ENCODE peak calls at places on chromosomes 12 and 14, in ten cellular contexts. One of them, this sample, is unnamed.

GRCh38 chr12:6226002-6226700 is 26.0 kb downstream of the CD9 start:
- DNase-seq in D341Med: no peak
- DNase-seq in naive thymus-derived CD8-positive, alpha-beta T cell: no peak
- DNase-seq in IMR-90: peak; percentile 66
- DNase-seq in progenitor cell of endocrine pancreas: no peak
- DNase-seq in mucosa of gallbladder: peak; percentile 72
- DNase-seq in MG63: peak; percentile 89
- DNase-seq in NCI-H460: no peak
- DNase-seq in pons: peak; percentile 79
- DNase-seq in stromal cell of bone marrow: peak; percentile 80
- DNase-seq in this sample: peak; percentile 77

GRCh38 chr14:55098561-55098898 is 30.5 kb upstream of the LGALS3 start:
- DNase-seq in D341Med: no peak
- DNase-seq in naive thymus-derived CD8-positive, alpha-beta T cell: no peak
- DNase-seq in IMR-90: no peak
- DNase-seq in progenitor cell of endocrine pancreas: no peak
- DNase-seq in mucosa of gallbladder: no peak
- DNase-seq in MG63: no peak
- DNase-seq in NCI-H460: no peak
- DNase-seq in pons: no peak
- DNase-seq in stromal cell of bone marrow: no peak
- DNase-seq in this sample: no peak

GRCh38 chr12:91460457-91460856 is 277.8 kb upstream of the DCN start:
- DNase-seq in D341Med: no peak
- DNase-seq in naive thymus-derived CD8-positive, alpha-beta T cell: no peak
- DNase-seq in IMR-90: no peak
- DNase-seq in progenitor cell of endocrine pancreas: no peak
- DNase-seq in mucosa of gallbladder: no peak
- DNase-seq in MG63: no peak
- DNase-seq in NCI-H460: no peak
- DNase-seq in pons: no peak
- DNase-seq in stromal cell of bone marrow: no peak
- DNase-seq in this sample: no peak

GRCh38 chr12:2963154-2963759 is 4.1 kb downstream of the TEAD4 start:
- DNase-seq in D341Med: no peak
- DNase-seq in naive thymus-derived CD8-positive, alpha-beta T cell: no peak
- DNase-seq in IMR-90: no peak
- DNase-seq in progenitor cell of endocrine pancreas: no peak
- DNase-seq in mucosa of gallbladder: no peak
- DNase-seq in MG63: no peak
- DNase-seq in NCI-H460: no peak
- DNase-seq in pons: no peak
- DNase-seq in stromal cell of bone marrow: no peak
- DNase-seq in this sample: no peak

GRCh38 chr12:108612788-108613282 is 15.0 kb upstream of the TMEM119 start:
- DNase-seq in D341Med: no peak
- DNase-seq in naive thymus-derived CD8-positive, alpha-beta T cell: no peak
- DNase-seq in IMR-90: no peak
- DNase-seq in progenitor cell of endocrine pancreas: no peak
- DNase-seq in mucosa of gallbladder: no peak
- DNase-seq in MG63: no peak
- DNase-seq in NCI-H460: no peak
- DNase-seq in pons: no peak
- DNase-seq in stromal cell of bone marrow: no peak
- DNase-seq in this sample: no peak

GRCh38 chr12:132597333-132598283 is 12.8 kb downstream of the LRCOL1 start:
- DNase-seq in D341Med: no peak
- DNase-seq in naive thymus-derived CD8-positive, alpha-beta T cell: peak; percentile 35
- DNase-seq in IMR-90: peak; percentile 23
- DNase-seq in progenitor cell of endocrine pancreas: no peak
- DNase-seq in mucosa of gallbladder: no peak
- DNase-seq in MG63: peak; percentile 43
- DNase-seq in NCI-H460: no peak
- DNase-seq in pons: no peak
- DNase-seq in stromal cell of bone marrow: no peak
- DNase-seq in this sample: peak; percentile 12

GRCh38 chr12:23947395-23947794 is 2.1 kb downstream of the SOX5 start:
- DNase-seq in D341Med: no peak
- DNase-seq in naive thymus-derived CD8-positive, alpha-beta T cell: no peak
- DNase-seq in IMR-90: no peak
- DNase-seq in progenitor cell of endocrine pancreas: no peak
- DNase-seq in mucosa of gallbladder: no peak
- DNase-seq in MG63: no peak
- DNase-seq in NCI-H460: no peak
- DNase-seq in pons: no peak
- DNase-seq in stromal cell of bone marrow: no peak
- DNase-seq in this sample: no peak

GRCh38 chr12:67766370-67766769 is 117.8 kb downstream of the DYRK2 start:
- DNase-seq in D341Med: no peak
- DNase-seq in naive thymus-derived CD8-positive, alpha-beta T cell: no peak
- DNase-seq in IMR-90: peak; percentile 90
- DNase-seq in progenitor cell of endocrine pancreas: no peak
- DNase-seq in mucosa of gallbladder: peak; percentile 36
- DNase-seq in MG63: peak; percentile 56
- DNase-seq in NCI-H460: no peak
- DNase-seq in pons: no peak
- DNase-seq in stromal cell of bone marrow: peak; percentile 53
- DNase-seq in this sample: peak; percentile 27

GRCh38 chr14:39107624-39108023 is 4.6 kb upstream of the SEC23A start:
- DNase-seq in D341Med: no peak
- DNase-seq in naive thymus-derived CD8-positive, alpha-beta T cell: no peak
- DNase-seq in IMR-90: peak; percentile 55
- DNase-seq in progenitor cell of endocrine pancreas: no peak
- DNase-seq in mucosa of gallbladder: no peak
- DNase-seq in MG63: no peak
- DNase-seq in NCI-H460: peak; percentile 32
- DNase-seq in pons: peak; percentile 31
- DNase-seq in stromal cell of bone marrow: no peak
- DNase-seq in this sample: peak; percentile 18

GRCh38 chr14:99314623-99315022 is 42.6 kb upstream of the BCL11B start:
- DNase-seq in D341Med: no peak
- DNase-seq in naive thymus-derived CD8-positive, alpha-beta T cell: no peak
- DNase-seq in IMR-90: no peak
- DNase-seq in progenitor cell of endocrine pancreas: no peak
- DNase-seq in mucosa of gallbladder: no peak
- DNase-seq in MG63: no peak
- DNase-seq in NCI-H460: no peak
- DNase-seq in pons: no peak
- DNase-seq in stromal cell of bone marrow: no peak
- DNase-seq in this sample: no peak

GRCh38 chr12:80441921-80442320 is 2.1 kb upstream of the PTPRQ start:
- DNase-seq in D341Med: no peak
- DNase-seq in naive thymus-derived CD8-positive, alpha-beta T cell: no peak
- DNase-seq in IMR-90: peak; percentile 52
- DNase-seq in progenitor cell of endocrine pancreas: no peak
- DNase-seq in mucosa of gallbladder: no peak
- DNase-seq in MG63: no peak
- DNase-seq in NCI-H460: no peak
- DNase-seq in pons: no peak
- DNase-seq in stromal cell of bone marrow: peak; percentile 38
- DNase-seq in this sample: no peak

GRCh38 chr14:56136571-56137498 is 18.6 kb downstream of the PELI2 start:
- DNase-seq in D341Med: no peak
- DNase-seq in naive thymus-derived CD8-positive, alpha-beta T cell: no peak
- DNase-seq in IMR-90: peak; percentile 40
- DNase-seq in progenitor cell of endocrine pancreas: no peak
- DNase-seq in mucosa of gallbladder: no peak
- DNase-seq in MG63: no peak
- DNase-seq in NCI-H460: no peak
- DNase-seq in pons: no peak
- DNase-seq in stromal cell of bone marrow: no peak
- DNase-seq in this sample: no peak

GRCh38 chr12:25767613-25768012 is 190.9 kb upstream of the RASSF8 start:
- DNase-seq in D341Med: no peak
- DNase-seq in naive thymus-derived CD8-positive, alpha-beta T cell: no peak
- DNase-seq in IMR-90: peak; percentile 77
- DNase-seq in progenitor cell of endocrine pancreas: no peak
- DNase-seq in mucosa of gallbladder: no peak
- DNase-seq in MG63: no peak
- DNase-seq in NCI-H460: no peak
- DNase-seq in pons: no peak
- DNase-seq in stromal cell of bone marrow: peak; percentile 32
- DNase-seq in this sample: peak; percentile 56

GRCh38 chr12:13505636-13506035 is 309.1 kb downstream of the EMP1 start:
- DNase-seq in D341Med: no peak
- DNase-seq in naive thymus-derived CD8-positive, alpha-beta T cell: no peak
- DNase-seq in IMR-90: no peak
- DNase-seq in progenitor cell of endocrine pancreas: no peak
- DNase-seq in mucosa of gallbladder: no peak
- DNase-seq in MG63: no peak
- DNase-seq in NCI-H460: no peak
- DNase-seq in pons: no peak
- DNase-seq in stromal cell of bone marrow: no peak
- DNase-seq in this sample: no peak

GRCh38 chr12:8699714-8700113 is 1.9 kb downstream of the RIMKLB start:
- DNase-seq in D341Med: no peak
- DNase-seq in naive thymus-derived CD8-positive, alpha-beta T cell: no peak
- DNase-seq in IMR-90: no peak
- DNase-seq in progenitor cell of endocrine pancreas: no peak
- DNase-seq in mucosa of gallbladder: no peak
- DNase-seq in MG63: no peak
- DNase-seq in NCI-H460: no peak
- DNase-seq in pons: no peak
- DNase-seq in stromal cell of bone marrow: no peak
- DNase-seq in this sample: no peak

GRCh38 chr12:69686731-69687130 is 12.4 kb downstream of the BEST3 start:
- DNase-seq in D341Med: no peak
- DNase-seq in naive thymus-derived CD8-positive, alpha-beta T cell: no peak
- DNase-seq in IMR-90: no peak
- DNase-seq in progenitor cell of endocrine pancreas: no peak
- DNase-seq in mucosa of gallbladder: no peak
- DNase-seq in MG63: no peak
- DNase-seq in NCI-H460: no peak
- DNase-seq in pons: no peak
- DNase-seq in stromal cell of bone marrow: no peak
- DNase-seq in this sample: no peak

GRCh38 chr12:123971770-123972447 is 722 bp downstream of the CCDC92 start:
- DNase-seq in D341Med: peak; percentile 71
- DNase-seq in naive thymus-derived CD8-positive, alpha-beta T cell: peak; percentile 41
- DNase-seq in IMR-90: peak; percentile 50
- DNase-seq in progenitor cell of endocrine pancreas: no peak
- DNase-seq in mucosa of gallbladder: peak; percentile 21
- DNase-seq in MG63: peak; percentile 31
- DNase-seq in NCI-H460: no peak
- DNase-seq in pons: peak; percentile 44
- DNase-seq in stromal cell of bone marrow: no peak
- DNase-seq in this sample: no peak

GRCh38 chr12:96698521-96698920 is 208.5 kb upstream of the NEDD1 start:
- DNase-seq in D341Med: no peak
- DNase-seq in naive thymus-derived CD8-positive, alpha-beta T cell: no peak
- DNase-seq in IMR-90: no peak
- DNase-seq in progenitor cell of endocrine pancreas: no peak
- DNase-seq in mucosa of gallbladder: no peak
- DNase-seq in MG63: peak; percentile 5
- DNase-seq in NCI-H460: no peak
- DNase-seq in pons: no peak
- DNase-seq in stromal cell of bone marrow: no peak
- DNase-seq in this sample: no peak

GRCh38 chr12:64008596-64008995 is 164.1 kb downstream of the SRGAP1 start:
- DNase-seq in D341Med: no peak
- DNase-seq in naive thymus-derived CD8-positive, alpha-beta T cell: no peak
- DNase-seq in IMR-90: no peak
- DNase-seq in progenitor cell of endocrine pancreas: no peak
- DNase-seq in mucosa of gallbladder: no peak
- DNase-seq in MG63: no peak
- DNase-seq in NCI-H460: no peak
- DNase-seq in pons: no peak
- DNase-seq in stromal cell of bone marrow: no peak
- DNase-seq in this sample: no peak

GRCh38 chr12:116525418-116526001 is 33.7 kb upstream of the MAP1LC3B2 start:
- DNase-seq in D341Med: no peak
- DNase-seq in naive thymus-derived CD8-positive, alpha-beta T cell: no peak
- DNase-seq in IMR-90: peak; percentile 92
- DNase-seq in progenitor cell of endocrine pancreas: no peak
- DNase-seq in mucosa of gallbladder: peak; percentile 51
- DNase-seq in MG63: peak; percentile 94
- DNase-seq in NCI-H460: peak; percentile 65
- DNase-seq in pons: no peak
- DNase-seq in stromal cell of bone marrow: peak; percentile 96
- DNase-seq in this sample: peak; percentile 89

GRCh38 chr12:31859232-31859977 is 99.8 kb upstream of the RESF1 start:
- DNase-seq in D341Med: no peak
- DNase-seq in naive thymus-derived CD8-positive, alpha-beta T cell: no peak
- DNase-seq in IMR-90: no peak
- DNase-seq in progenitor cell of endocrine pancreas: no peak
- DNase-seq in mucosa of gallbladder: no peak
- DNase-seq in MG63: no peak
- DNase-seq in NCI-H460: no peak
- DNase-seq in pons: no peak
- DNase-seq in stromal cell of bone marrow: no peak
- DNase-seq in this sample: no peak

GRCh38 chr14:73944432-73945158 is 5.3 kb downstream of the FAM161B start:
- DNase-seq in D341Med: no peak
- DNase-seq in naive thymus-derived CD8-positive, alpha-beta T cell: no peak
- DNase-seq in IMR-90: no peak
- DNase-seq in progenitor cell of endocrine pancreas: no peak
- DNase-seq in mucosa of gallbladder: peak; percentile 12
- DNase-seq in MG63: no peak
- DNase-seq in NCI-H460: no peak
- DNase-seq in pons: no peak
- DNase-seq in stromal cell of bone marrow: no peak
- DNase-seq in this sample: no peak

GRCh38 chr12:65891219-65891618 is 66.9 kb downstream of the HMGA2 start:
- DNase-seq in D341Med: no peak
- DNase-seq in naive thymus-derived CD8-positive, alpha-beta T cell: no peak
- DNase-seq in IMR-90: peak; percentile 57
- DNase-seq in progenitor cell of endocrine pancreas: no peak
- DNase-seq in mucosa of gallbladder: no peak
- DNase-seq in MG63: no peak
- DNase-seq in NCI-H460: no peak
- DNase-seq in pons: no peak
- DNase-seq in stromal cell of bone marrow: peak; percentile 53
- DNase-seq in this sample: no peak

GRCh38 chr14:88929656-88930436 is 105.4 kb downstream of the TTC8 start:
- DNase-seq in D341Med: no peak
- DNase-seq in naive thymus-derived CD8-positive, alpha-beta T cell: no peak
- DNase-seq in IMR-90: no peak
- DNase-seq in progenitor cell of endocrine pancreas: no peak
- DNase-seq in mucosa of gallbladder: no peak
- DNase-seq in MG63: no peak
- DNase-seq in NCI-H460: no peak
- DNase-seq in pons: no peak
- DNase-seq in stromal cell of bone marrow: no peak
- DNase-seq in this sample: no peak

GRCh38 chr14:102915292-102916110 is 7.0 kb upstream of the AMN start:
- DNase-seq in D341Med: no peak
- DNase-seq in naive thymus-derived CD8-positive, alpha-beta T cell: no peak
- DNase-seq in IMR-90: no peak
- DNase-seq in progenitor cell of endocrine pancreas: no peak
- DNase-seq in mucosa of gallbladder: no peak
- DNase-seq in MG63: no peak
- DNase-seq in NCI-H460: no peak
- DNase-seq in pons: no peak
- DNase-seq in stromal cell of bone marrow: no peak
- DNase-seq in this sample: no peak

GRCh38 chr14:22497671-22498093 is 91.3 kb downstream of the DAD1 start:
- DNase-seq in D341Med: no peak
- DNase-seq in naive thymus-derived CD8-positive, alpha-beta T cell: no peak
- DNase-seq in IMR-90: no peak
- DNase-seq in progenitor cell of endocrine pancreas: no peak
- DNase-seq in mucosa of gallbladder: no peak
- DNase-seq in MG63: no peak
- DNase-seq in NCI-H460: no peak
- DNase-seq in pons: no peak
- DNase-seq in stromal cell of bone marrow: no peak
- DNase-seq in this sample: no peak

GRCh38 chr12:115828151-115828550 is 449.3 kb downstream of the MED13L start:
- DNase-seq in D341Med: no peak
- DNase-seq in naive thymus-derived CD8-positive, alpha-beta T cell: no peak
- DNase-seq in IMR-90: no peak
- DNase-seq in progenitor cell of endocrine pancreas: no peak
- DNase-seq in mucosa of gallbladder: no peak
- DNase-seq in MG63: no peak
- DNase-seq in NCI-H460: no peak
- DNase-seq in pons: no peak
- DNase-seq in stromal cell of bone marrow: no peak
- DNase-seq in this sample: no peak

GRCh38 chr14:100317897-100318808 is 5.0 kb upstream of the SLC25A47 start:
- DNase-seq in D341Med: peak; percentile 85
- DNase-seq in naive thymus-derived CD8-positive, alpha-beta T cell: peak; percentile 70
- DNase-seq in IMR-90: peak; percentile 26
- DNase-seq in progenitor cell of endocrine pancreas: peak; percentile 35
- DNase-seq in mucosa of gallbladder: peak; percentile 63
- DNase-seq in MG63: peak; percentile 46
- DNase-seq in NCI-H460: no peak
- DNase-seq in pons: peak; percentile 51
- DNase-seq in stromal cell of bone marrow: no peak
- DNase-seq in this sample: peak; percentile 21

This sample was measured in fibroblast of the conjunctiva.